ENCODE peak calls at places on chromosomes 2 and 18, in ten cellular contexts. N is T-helper 2 cell; K is stimulated activated naive B cell treated with anti-CD40 and anti-IgM and Interleukin-4, amounts not matched to agents 10 μg/mL and 1 μg/mL and 100 μg/mL, for 72 hours; F is GM13977; D is left lung; R is dermis blood vessel endothelial cell; J is IMR-90; P is OCI-M1; E is iris pigment epithelial cell; Y is coronary artery. U is an unnamed sample.

GRCh38 chr2:219630770-219631405 is 3.5 kb downstream of the SLC4A3 start:
- DNase-seq in K (no peak), J (no peak), D (peak), N (no peak), Y (no peak), R (no peak), F (no peak), E (no peak), P (peak), U (no peak)

GRCh38 chr2:112032615-112033457 is 22.2 kb upstream of the TMEM87B start:
- DNase-seq in N (no peak), Y (no peak), K (no peak), R (peak), F (no peak), D (no peak), P (peak), E (peak), J (peak), U (peak)

GRCh38 chr2:41836944-41837343 is 210.9 kb upstream of the PKDCC start:
- DNase-seq in Y (no peak), D (no peak), E (peak), K (no peak), N (no peak), R (peak), J (peak), F (no peak), P (peak), U (no peak)

GRCh38 chr2:129490666-129491065 is 488.8 kb upstream of the RAB6C start:
- DNase-seq in F (no peak), R (no peak), N (no peak), J (no peak), D (no peak), P (no peak), E (no peak), Y (no peak), K (no peak), U (no peak)

GRCh38 chr2:112726487-112727190 is 5.8 kb downstream of the NT5DC4 start:
- DNase-seq in K (peak), R (peak), N (peak), P (peak), Y (peak), J (peak), E (peak), F (peak), D (peak), U (peak)

GRCh38 chr2:66753247-66754019 is 318.5 kb downstream of the MEIS1 start:
- DNase-seq in F (no peak), Y (no peak), P (no peak), D (no peak), R (no peak), K (no peak), N (no peak), E (no peak), J (no peak), U (no peak)

GRCh38 chr2:36214682-36215081 is 140.9 kb upstream of the CRIM1 start:
- DNase-seq in P (no peak), N (no peak), R (no peak), Y (no peak), D (no peak), J (no peak), E (no peak), F (no peak), K (no peak), U (no peak)

GRCh38 chr18:79664525-79665125 is 15.0 kb upstream of the CTDP1 start:
- DNase-seq in N (no peak), F (no peak), P (no peak), K (no peak), Y (no peak), E (peak), D (no peak), J (peak), R (no peak), U (no peak)

GRCh38 chr2:172884336-172884735 is 148.7 kb downstream of the RAPGEF4 start:
- DNase-seq in Y (no peak), F (no peak), K (no peak), D (no peak), N (no peak), P (no peak), R (no peak), J (peak), E (no peak), U (no peak)